ENCODE peak calls at places on chromosome 12, in six cellular contexts. V is neural progenitor cell, A is right lobe of liver, C is HCT116, X is endothelial cell of umbilical vein, W is endodermal cell. K is an unnamed sample.

GRCh38 chr12:123115409-123116111 is 35.3 kb downstream of the PITPNM2 start:
- DNase-seq in W (peak), C (no peak), A (no peak), V (no peak), X (no peak), K (no peak)

GRCh38 chr12:11906284-11906935 is 164.3 kb upstream of the BCL2L14 start:
- DNase-seq in C (no peak), A (no peak), W (no peak), V (no peak), X (no peak), K (no peak)

GRCh38 chr12:50922820-50923219 is 29.5 kb upstream of the HIGD1C start:
- DNase-seq in C (no peak), W (peak), V (peak), X (peak), A (no peak), K (no peak)

GRCh38 chr12:82149045-82149444 is 209.1 kb downstream of the CCDC59 start:
- DNase-seq in X (no peak), A (no peak), V (no peak), W (no peak), C (no peak), K (no peak)

GRCh38 chr12:91990525-91990924 is 155.1 kb downstream of the BTG1 start:
- DNase-seq in X (peak), V (no peak), W (no peak), C (no peak), A (no peak), K (no peak)

GRCh38 chr12:90827567-90827966 is 127.4 kb downstream of the CCER1 start:
- DNase-seq in A (no peak), X (no peak), W (no peak), V (no peak), C (no peak), K (no peak)

GRCh38 chr12:94770397-94770759 is 120.0 kb upstream of the TMCC3 start:
- DNase-seq in C (no peak), X (no peak), A (no peak), V (no peak), W (no peak), K (no peak)

GRCh38 chr12:32265920-32266319 is 133.4 kb upstream of the FGD4 start:
- DNase-seq in V (no peak), W (no peak), C (no peak), A (no peak), X (no peak), K (no peak)

GRCh38 chr12:6432991-6433390 is 11.8 kb upstream of the CD27 start:
- DNase-seq in A (no peak), V (no peak), C (no peak), X (no peak), W (peak), K (no peak)

GRCh38 chr12:2082321-2082720 is 29.5 kb downstream of the CACNA1C start:
- DNase-seq in A (no peak), X (no peak), V (no peak), W (no peak), C (no peak), K (no peak)

GRCh38 chr12:70788774-70789173 is 131.8 kb downstream of the PTPRR start:
- DNase-seq in W (no peak), X (no peak), C (no peak), V (no peak), A (no peak), K (no peak)

GRCh38 chr12:93593833-93594232 is 21.4 kb downstream of the SOCS2 start:
- DNase-seq in V (no peak), A (no peak), C (no peak), X (peak), W (no peak), K (no peak)

GRCh38 chr12:30795660-30796507 is 41.1 kb upstream of the CAPRIN2 start:
- DNase-seq in A (peak), W (peak), X (peak), C (peak), V (peak), K (peak)

GRCh38 chr12:50411051-50411660 is 10.5 kb downstream of the LARP4 start:
- DNase-seq in C (no peak), V (no peak), A (peak), W (no peak), X (no peak), K (peak)

GRCh38 chr12:123532808-123533649 is 490 bp downstream of the RILPL1 start:
- DNase-seq in W (peak), A (peak), V (peak), X (peak), C (no peak), K (peak)

GRCh38 chr12:30753761-30754382 is 879 bp downstream of the CAPRIN2 start:
- DNase-seq in A (no peak), W (no peak), X (peak), V (peak), C (no peak), K (no peak)

GRCh38 chr12:105057174-105057573 is 27.1 kb downstream of the ALDH1L2 start:
- DNase-seq in W (no peak), C (no peak), V (no peak), A (no peak), X (no peak), K (no peak)

GRCh38 chr12:108046633-108047032 is 82.5 kb upstream of the WSCD2 start:
- DNase-seq in V (no peak), C (no peak), X (no peak), W (no peak), A (no peak), K (no peak)

GRCh38 chr12:91370086-91370868 is 187.7 kb upstream of the DCN start:
- DNase-seq in X (no peak), W (peak), C (no peak), V (peak), A (no peak), K (no peak)

GRCh38 chr12:120688527-120689071 is 1.6 kb downstream of the MLEC start:
- DNase-seq in V (no peak), C (no peak), A (no peak), W (no peak), X (peak), K (no peak)

GRCh38 chr12:26863515-26863914 is 30.5 kb upstream of the ITPR2 start:
- DNase-seq in C (peak), X (peak), W (no peak), V (peak), A (no peak), K (no peak)

GRCh38 chr12:131615316-131616053 is 95.4 kb upstream of the SFSWAP start:
- DNase-seq in X (no peak), A (no peak), C (no peak), V (no peak), W (peak), K (no peak)

GRCh38 chr12:7905071-7905470 is 30.9 kb downstream of the SLC2A3 start:
- DNase-seq in C (no peak), A (no peak), W (no peak), X (peak), V (no peak), K (no peak)

GRCh38 chr12:94721173-94721572 is 70.8 kb upstream of the TMCC3 start:
- DNase-seq in X (no peak), A (no peak), W (no peak), V (no peak), C (no peak), K (no peak)

GRCh38 chr12:2959194-2959507 is at the start of gene TEAD4:
- DNase-seq in C (peak), A (peak), V (peak), W (peak), X (peak), K (peak)

GRCh38 chr12:122987086-122987951 is 6.8 kb downstream of the ARL6IP4 start:
- DNase-seq in W (no peak), V (no peak), A (no peak), C (no peak), X (no peak), K (no peak)

GRCh38 chr12:29943683-29944082 is 159.9 kb upstream of the TMTC1 start:
- DNase-seq in A (no peak), C (no peak), W (no peak), X (peak), V (no peak), K (no peak)

GRCh38 chr12:124605150-124605549 is 37.7 kb upstream of the NCOR2 start:
- DNase-seq in V (peak), A (no peak), C (no peak), X (no peak), W (peak), K (no peak)

GRCh38 chr12:92640686-92641085 is 62.1 kb upstream of the PLEKHG7 start:
- DNase-seq in X (no peak), A (no peak), W (no peak), V (no peak), C (no peak), K (no peak)

GRCh38 chr12:26696613-26697092 is 136.3 kb downstream of the ITPR2 start:
- DNase-seq in X (peak), A (no peak), W (no peak), V (no peak), C (no peak), K (no peak)

GRCh38 chr12:92928431-92928961 is 599 bp downstream of the EEA1 start:
- DNase-seq in C (no peak), V (no peak), X (peak), A (peak), W (peak), K (peak)

GRCh38 chr12:50924439-50925341 is 27.7 kb upstream of the HIGD1C start:
- DNase-seq in V (peak), A (peak), C (peak), W (peak), X (peak), K (peak)

GRCh38 chr12:89138048-89138852 is 214.1 kb downstream of the DUSP6 start:
- DNase-seq in A (no peak), C (no peak), V (no peak), W (no peak), X (no peak), K (no peak)

GRCh38 chr12:105445261-105446015 is 114.9 kb downstream of the C12orf75 start:
- DNase-seq in V (peak), W (no peak), A (no peak), C (no peak), X (peak), K (no peak)

GRCh38 chr12:89756638-89757321 is 48.1 kb upstream of the ATP2B1 start:
- DNase-seq in W (no peak), C (peak), A (no peak), V (no peak), X (peak), K (no peak)

GRCh38 chr12:119949145-119949544 is 39.9 kb upstream of the BICDL1 start:
- DNase-seq in W (no peak), C (no peak), X (no peak), A (no peak), V (no peak), K (no peak)

GRCh38 chr12:8026282-8026637 is 6.3 kb upstream of the FOXJ2 start:
- DNase-seq in X (no peak), A (no peak), C (no peak), W (no peak), V (no peak), K (no peak)

GRCh38 chr12:89454080-89454848 is 70.3 kb downstream of the GALNT4 start:
- DNase-seq in W (peak), X (peak), A (no peak), C (no peak), V (peak), K (no peak)

GRCh38 chr12:47082963-47083621 is 3.3 kb upstream of the AMIGO2 start:
- DNase-seq in V (no peak), W (peak), X (no peak), C (no peak), A (no peak), K (no peak)

GRCh38 chr12:47084172-47084571 is 4.4 kb upstream of the AMIGO2 start:
- DNase-seq in X (no peak), W (no peak), A (no peak), V (no peak), C (no peak), K (no peak)

GRCh38 chr12:47080725-47081502 is 1.2 kb upstream of the AMIGO2 start:
- DNase-seq in V (peak), C (no peak), W (peak), X (peak), A (peak), K (peak)

GRCh38 chr12:47079894-47080724 is at the start of gene AMIGO2:
- DNase-seq in A (peak), X (peak), W (peak), V (peak), C (no peak), K (peak)

DNA sequence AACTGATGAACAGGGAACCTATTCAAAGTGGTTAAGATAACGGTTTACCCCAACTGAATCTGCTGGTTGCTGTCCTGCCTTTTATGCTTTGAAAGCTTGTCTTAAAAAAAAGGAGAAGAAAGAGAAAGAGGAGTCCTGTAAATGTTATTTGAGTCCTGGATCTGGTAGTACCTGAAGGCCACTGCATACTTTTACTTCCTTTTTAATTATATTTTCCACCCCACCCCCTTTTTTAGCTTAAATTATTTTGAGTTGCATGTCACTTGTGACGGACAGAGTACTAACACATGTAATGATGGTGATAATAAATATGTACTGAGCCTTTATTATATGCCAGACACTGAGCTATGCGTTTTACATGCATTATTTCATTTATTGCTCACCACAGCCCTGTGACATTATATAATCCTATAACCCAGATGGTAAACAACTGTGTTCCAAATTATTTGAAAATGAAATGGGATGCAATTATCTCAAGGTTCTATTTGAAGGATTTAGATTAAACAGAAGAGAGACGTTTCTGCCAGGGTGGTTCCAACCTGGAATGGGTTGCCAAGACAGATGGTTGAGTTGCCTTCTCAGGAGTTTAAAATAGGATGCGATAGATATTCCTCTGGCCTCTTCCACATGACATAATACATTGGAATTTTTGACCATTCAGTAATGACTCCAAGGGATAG is 2.7 kb upstream of the AMIGO2 start:
- DNase-seq in W (no peak), X (no peak), C (no peak), V (no peak), A (no peak), K (no peak)
- H3K27ac ChIP-seq in W (no peak), X (no peak), C (no peak), V (no peak), A (no peak), K (no peak)

GRCh38 chr12:19158909-19159308 is 29.4 kb downstream of the PLEKHA5 start:
- DNase-seq in X (no peak), C (no peak), V (no peak), A (no peak), W (no peak), K (no peak)
- TF ChIP-seq CTCF in X (no peak), C (no peak), V (no peak), A (no peak), W (no peak), K (no peak)

DNA sequence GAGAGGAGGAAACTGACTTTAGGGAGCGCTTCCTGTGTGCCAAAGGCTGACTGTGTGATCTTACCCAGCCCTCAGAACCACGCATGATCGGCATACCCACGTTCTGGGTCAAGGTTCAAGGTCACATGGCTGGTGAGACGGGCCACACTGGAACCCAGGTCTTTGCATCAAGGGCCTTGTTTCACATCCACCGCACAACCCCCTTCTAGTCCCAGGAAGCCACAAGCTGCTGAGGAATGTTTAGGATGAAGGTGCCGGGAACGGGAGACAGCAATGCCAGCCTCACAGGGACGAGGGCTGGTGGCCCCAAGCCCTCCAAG is 50.7 kb downstream of the TESC start:
- DNase-seq in W (no peak), C (no peak), A (no peak), X (no peak), V (no peak), K (no peak)
- H3K27ac ChIP-seq in W (no peak), C (no peak), A (no peak), X (no peak), V (no peak), K (peak)

DNA sequence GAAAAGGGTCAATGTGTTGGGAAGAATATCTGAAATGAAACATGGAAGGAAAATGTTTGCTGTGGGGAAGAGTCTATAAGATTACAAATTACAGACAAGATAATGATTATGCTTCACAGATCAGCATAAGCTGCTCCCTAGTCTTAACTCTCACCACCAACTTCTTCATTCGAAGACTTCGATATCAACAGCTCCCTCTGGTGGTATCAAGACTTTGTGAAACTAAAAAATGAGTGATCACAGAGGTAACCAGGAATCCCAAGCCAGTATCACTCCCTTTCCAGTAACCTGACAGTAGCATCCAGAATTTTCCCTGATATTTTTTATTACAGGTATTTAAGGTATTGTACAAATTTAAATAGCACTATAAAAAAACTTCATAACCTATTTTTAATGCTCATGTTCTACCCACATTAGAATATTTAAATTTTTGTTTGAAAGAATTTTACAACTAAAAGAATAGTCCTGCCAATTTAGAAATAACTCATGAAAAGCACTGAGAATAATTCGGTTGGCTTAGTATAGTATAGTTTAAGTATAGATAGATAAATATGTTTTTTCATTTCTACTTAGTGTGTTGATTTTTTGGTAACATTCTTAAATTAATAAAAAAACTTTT is 84.4 kb downstream of the C2CD5 start:
- DNase-seq in C (peak), V (peak), W (no peak), A (no peak), X (peak), K (no peak)
- TF ChIP-seq CTCF in C (peak), V (peak), W (peak), A (peak), X (peak), K (peak)

GRCh38 chr12:62736596-62736995 is 198.4 kb downstream of the PPM1H start:
- DNase-seq in C (no peak), X (no peak), V (no peak), W (no peak), A (no peak), K (no peak)

GRCh38 chr12:62737201-62737600 is 197.7 kb downstream of the PPM1H start:
- DNase-seq in C (no peak), A (no peak), W (no peak), V (no peak), X (no peak), K (no peak)

GRCh38 chr12:62731378-62731710 is 203.6 kb downstream of the PPM1H start:
- DNase-seq in A (no peak), X (no peak), C (no peak), W (no peak), V (no peak), K (no peak)

GRCh38 chr12:62730649-62731377 is 204.1 kb downstream of the PPM1H start:
- DNase-seq in V (no peak), X (peak), A (no peak), C (no peak), W (no peak), K (no peak)

DNA sequence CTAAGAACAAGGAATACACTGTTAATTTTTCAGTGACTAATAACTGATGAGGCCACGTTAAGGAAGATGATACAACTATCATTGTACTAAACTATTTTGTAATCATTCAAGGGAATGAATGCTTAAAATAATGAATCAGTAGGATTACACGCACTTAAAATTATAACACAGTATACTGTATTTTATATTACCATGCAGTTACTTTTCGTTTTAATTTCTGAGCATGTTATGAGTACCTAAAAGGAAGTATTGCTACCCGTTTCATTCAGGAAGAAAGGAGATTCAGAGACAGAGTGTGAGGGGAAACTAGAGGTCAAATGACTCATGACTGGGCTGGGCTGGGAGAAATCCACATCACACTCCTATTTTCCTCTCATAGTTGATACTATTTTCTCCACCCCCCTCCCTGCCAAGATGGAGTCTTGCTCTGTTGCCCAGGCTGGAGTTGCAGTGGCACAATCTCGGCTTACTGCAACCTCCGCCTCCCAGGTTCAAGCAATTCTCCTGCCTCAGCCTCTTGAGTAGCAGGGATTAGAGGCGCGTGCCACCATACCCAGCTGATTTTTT is 202.0 kb downstream of the PPM1H start:
- DNase-seq in W (no peak), X (peak), A (no peak), C (peak), V (no peak), K (no peak)
- H3K27ac ChIP-seq in W (peak), X (peak), A (no peak), C (peak), V (no peak), K (no peak)

GRCh38 chr12:84779169-84779568 is 133.4 kb downstream of the SLC6A15 start:
- DNase-seq in X (no peak), V (no peak), A (no peak), W (no peak), C (no peak), K (no peak)
- TF ChIP-seq CTCF in X (no peak), V (no peak), A (no peak), W (no peak), C (no peak), K (no peak)

GRCh38 chr12:65956056-65956738 is 131.9 kb downstream of the HMGA2 start:
- DNase-seq in W (no peak), X (peak), V (no peak), C (no peak), A (no peak), K (no peak)
- H3K27ac ChIP-seq in W (no peak), X (peak), V (no peak), C (no peak), A (no peak), K (no peak)

GRCh38 chr12:100128509-100128908 is 14.2 kb downstream of the BLTP3B start:
- DNase-seq in A (no peak), W (peak), V (peak), C (no peak), X (peak), K (no peak)
- TF ChIP-seq CTCF in A (peak), W (peak), V (peak), C (peak), X (peak), K (no peak)

DNA sequence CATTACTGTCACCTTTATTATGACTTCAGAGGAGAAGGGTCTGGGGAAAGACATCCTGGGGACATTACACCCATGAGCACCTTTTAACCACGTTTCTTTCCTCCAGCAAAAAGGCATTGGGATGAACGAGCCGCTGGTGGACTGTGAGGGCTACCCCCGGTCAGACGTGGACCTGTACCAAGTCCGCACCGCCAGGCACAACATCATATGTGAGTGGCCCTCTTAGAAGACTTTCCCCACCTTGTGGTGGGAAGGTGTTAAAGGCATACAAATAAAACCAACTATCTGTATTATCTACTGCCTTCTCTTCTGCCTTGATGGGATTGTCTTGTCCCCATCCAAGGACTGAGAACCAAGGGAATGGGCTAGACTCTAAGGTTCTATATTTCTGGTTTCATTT is 6.0 kb downstream of the PSMD9 start:
- DNase-seq in C (no peak), A (no peak), X (peak), V (peak), W (peak), K (no peak)
- H3K27ac ChIP-seq in C (no peak), A (no peak), X (no peak), V (no peak), W (no peak), K (no peak)

K was measured in lung.